ENCODE peak calls at places on chromosome 16, in four cellular contexts. One of them, this sample, is unnamed.

GRCh38 chr16:30700491-30700890 is 1.5 kb downstream of the SRCAP start:
- DNase-seq in transverse colon: no peak
- DNase-seq in BJ: no peak
- DNase-seq in GM23248: peak; percentile 34
- DNase-seq in this sample: no peak

GRCh38 chr16:1102921-1103648 is 7.0 kb upstream of the C1QTNF8 start:
- DNase-seq in transverse colon: peak; percentile 69
- DNase-seq in BJ: no peak
- DNase-seq in GM23248: peak; percentile 63
- DNase-seq in this sample: peak; percentile 58

GRCh38 chr16:11801481-11802021 is 4.5 kb upstream of the ZC3H7A start:
- DNase-seq in transverse colon: no peak
- DNase-seq in BJ: peak; percentile 26
- DNase-seq in GM23248: peak; percentile 68
- DNase-seq in this sample: no peak

GRCh38 chr16:82880361-82880760 is 253.6 kb downstream of the CDH13 start:
- DNase-seq in transverse colon: no peak
- DNase-seq in BJ: no peak
- DNase-seq in GM23248: no peak
- DNase-seq in this sample: no peak

GRCh38 chr16:1773703-1774455 is 945 bp upstream of the MRPS34 start:
- DNase-seq in transverse colon: peak; percentile 50
- DNase-seq in BJ: no peak
- DNase-seq in GM23248: peak; percentile 69
- DNase-seq in this sample: no peak

GRCh38 chr16:84555418-84556196 is 51.1 kb upstream of the MEAK7 start:
- DNase-seq in transverse colon: no peak
- DNase-seq in BJ: no peak
- DNase-seq in GM23248: no peak
- DNase-seq in this sample: peak; percentile 33

GRCh38 chr16:86566601-86566965 is at the start of gene FOXC2:
- DNase-seq in transverse colon: peak; percentile 54
- DNase-seq in BJ: peak; percentile 53
- DNase-seq in GM23248: peak; percentile 98
- DNase-seq in this sample: peak; percentile 30

GRCh38 chr16:85975421-85976100 is 76.6 kb downstream of the IRF8 start:
- DNase-seq in transverse colon: peak; percentile 65
- DNase-seq in BJ: no peak
- DNase-seq in GM23248: no peak
- DNase-seq in this sample: no peak

GRCh38 chr16:64627288-64627687 is 494.6 kb downstream of the CDH11 start:
- DNase-seq in transverse colon: no peak
- DNase-seq in BJ: no peak
- DNase-seq in GM23248: peak; percentile 15
- DNase-seq in this sample: no peak

GRCh38 chr16:56764835-56765234 is 34.9 kb downstream of the NUP93 start:
- DNase-seq in transverse colon: no peak
- DNase-seq in BJ: no peak
- DNase-seq in GM23248: no peak
- DNase-seq in this sample: no peak

GRCh38 chr16:14244344-14245010 is 173.4 kb downstream of the MRTFB start:
- DNase-seq in transverse colon: no peak
- DNase-seq in BJ: no peak
- DNase-seq in GM23248: peak; percentile 10
- DNase-seq in this sample: no peak

GRCh38 chr16:81071816-81072215 is 5.2 kb downstream of the C16orf46 start:
- DNase-seq in transverse colon: no peak
- DNase-seq in BJ: no peak
- DNase-seq in GM23248: no peak
- DNase-seq in this sample: no peak

GRCh38 chr16:82881517-82881916 is 254.7 kb downstream of the CDH13 start:
- DNase-seq in transverse colon: no peak
- DNase-seq in BJ: no peak
- DNase-seq in GM23248: no peak
- DNase-seq in this sample: no peak

GRCh38 chr16:82741073-82741615 is 114.4 kb downstream of the CDH13 start:
- DNase-seq in transverse colon: no peak
- DNase-seq in BJ: no peak
- DNase-seq in GM23248: no peak
- DNase-seq in this sample: no peak

GRCh38 chr16:66426112-66427035 is 721 bp upstream of the BEAN1 start:
- DNase-seq in transverse colon: no peak
- DNase-seq in BJ: no peak
- DNase-seq in GM23248: peak; percentile 66
- DNase-seq in this sample: no peak

GRCh38 chr16:86303787-86304685 is 206.3 kb upstream of the FOXF1 start:
- DNase-seq in transverse colon: peak; percentile 43
- DNase-seq in BJ: no peak
- DNase-seq in GM23248: no peak
- DNase-seq in this sample: no peak

GRCh38 chr16:15435216-15435864 is 952 bp downstream of the BMERB1 start:
- DNase-seq in transverse colon: no peak
- DNase-seq in BJ: no peak
- DNase-seq in GM23248: peak; percentile 41
- DNase-seq in this sample: no peak

GRCh38 chr16:14409563-14409962 is 220.5 kb downstream of the PARN start:
- DNase-seq in transverse colon: peak; percentile 47
- DNase-seq in BJ: peak; percentile 97
- DNase-seq in GM23248: peak; percentile 94
- DNase-seq in this sample: no peak

GRCh38 chr16:8751481-8752311 is 45.7 kb downstream of the TMEM186 start:
- DNase-seq in transverse colon: no peak
- DNase-seq in BJ: peak; percentile 56
- DNase-seq in GM23248: peak; percentile 80
- DNase-seq in this sample: no peak

GRCh38 chr16:2692948-2693651 is 10.8 kb downstream of the KCTD5 start:
- DNase-seq in transverse colon: peak; percentile 36
- DNase-seq in BJ: no peak
- DNase-seq in GM23248: no peak
- DNase-seq in this sample: no peak

GRCh38 chr16:14111713-14112538 is 40.8 kb downstream of the MRTFB start:
- DNase-seq in transverse colon: peak; percentile 71
- DNase-seq in BJ: no peak
- DNase-seq in GM23248: peak; percentile 24
- DNase-seq in this sample: peak; percentile 7

GRCh38 chr16:851871-852270 is 51.3 kb upstream of the GNG13 start:
- DNase-seq in transverse colon: no peak
- DNase-seq in BJ: no peak
- DNase-seq in GM23248: no peak
- DNase-seq in this sample: no peak

GRCh38 chr16:31451681-31452351 is 7.5 kb upstream of the ARMC5 start:
- DNase-seq in transverse colon: no peak
- DNase-seq in BJ: no peak
- DNase-seq in GM23248: peak; percentile 89
- DNase-seq in this sample: no peak

GRCh38 chr16:85426806-85427205 is 186.3 kb upstream of the GSE1 start:
- DNase-seq in transverse colon: no peak
- DNase-seq in BJ: no peak
- DNase-seq in GM23248: no peak
- DNase-seq in this sample: no peak

GRCh38 chr16:502179-502943 is 25.2 kb upstream of the CAPN15 start:
- DNase-seq in transverse colon: peak; percentile 80
- DNase-seq in BJ: no peak
- DNase-seq in GM23248: no peak
- DNase-seq in this sample: no peak

GRCh38 chr16:83187404-83187803 is 560.6 kb downstream of the CDH13 start:
- DNase-seq in transverse colon: no peak
- DNase-seq in BJ: peak; percentile 21
- DNase-seq in GM23248: peak; percentile 84
- DNase-seq in this sample: no peak

GRCh38 chr16:56907401-56907800 is 24.5 kb upstream of the HERPUD1 start:
- DNase-seq in transverse colon: no peak
- DNase-seq in BJ: no peak
- DNase-seq in GM23248: no peak
- DNase-seq in this sample: no peak

GRCh38 chr16:78375055-78375679 is 275.7 kb downstream of the WWOX start:
- DNase-seq in transverse colon: peak; percentile 44
- DNase-seq in BJ: no peak
- DNase-seq in GM23248: no peak
- DNase-seq in this sample: no peak

GRCh38 chr16:68287276-68288251 is 23.2 kb downstream of the SLC7A6OS start:
- DNase-seq in transverse colon: no peak
- DNase-seq in BJ: peak; percentile 75
- DNase-seq in GM23248: peak; percentile 98
- DNase-seq in this sample: no peak

GRCh38 chr16:64964126-64964540 is 157.7 kb downstream of the CDH11 start:
- DNase-seq in transverse colon: no peak
- DNase-seq in BJ: no peak
- DNase-seq in GM23248: peak; percentile 68
- DNase-seq in this sample: no peak

GRCh38 chr16:65809627-65810026 is 556.9 kb upstream of the CDH5 start:
- DNase-seq in transverse colon: no peak
- DNase-seq in BJ: no peak
- DNase-seq in GM23248: no peak
- DNase-seq in this sample: no peak

GRCh38 chr16:30761427-30761927 is 385 bp downstream of the CFAP119 start:
- DNase-seq in transverse colon: peak; percentile 43
- DNase-seq in BJ: no peak
- DNase-seq in GM23248: peak; percentile 61
- DNase-seq in this sample: no peak

GRCh38 chr16:81106826-81107503 is 10.8 kb upstream of the GCSH start:
- DNase-seq in transverse colon: no peak
- DNase-seq in BJ: no peak
- DNase-seq in GM23248: no peak
- DNase-seq in this sample: no peak

GRCh38 chr16:65312795-65313194 is 190.9 kb upstream of the CDH11 start:
- DNase-seq in transverse colon: no peak
- DNase-seq in BJ: peak; percentile 80
- DNase-seq in GM23248: peak; percentile 84
- DNase-seq in this sample: no peak

GRCh38 chr16:67928561-67929364 is 2.9 kb downstream of the CTRL start:
- DNase-seq in transverse colon: peak; percentile 75
- DNase-seq in BJ: no peak
- DNase-seq in GM23248: peak; percentile 78
- DNase-seq in this sample: peak; percentile 73

GRCh38 chr16:4414187-4414909 is 2.0 kb downstream of the CORO7 start:
- DNase-seq in transverse colon: peak; percentile 61
- DNase-seq in BJ: no peak
- DNase-seq in GM23248: no peak
- DNase-seq in this sample: peak; percentile 74
- H3K4me3 ChIP-seq in transverse colon: peak overlapping the region; percentile 90
- H3K4me3 ChIP-seq in BJ: no peak overlapping the region
- H3K4me3 ChIP-seq in GM23248: no peak overlapping the region
- H3K4me3 ChIP-seq in this sample: peak overlapping the region; percentile 71

DNA sequence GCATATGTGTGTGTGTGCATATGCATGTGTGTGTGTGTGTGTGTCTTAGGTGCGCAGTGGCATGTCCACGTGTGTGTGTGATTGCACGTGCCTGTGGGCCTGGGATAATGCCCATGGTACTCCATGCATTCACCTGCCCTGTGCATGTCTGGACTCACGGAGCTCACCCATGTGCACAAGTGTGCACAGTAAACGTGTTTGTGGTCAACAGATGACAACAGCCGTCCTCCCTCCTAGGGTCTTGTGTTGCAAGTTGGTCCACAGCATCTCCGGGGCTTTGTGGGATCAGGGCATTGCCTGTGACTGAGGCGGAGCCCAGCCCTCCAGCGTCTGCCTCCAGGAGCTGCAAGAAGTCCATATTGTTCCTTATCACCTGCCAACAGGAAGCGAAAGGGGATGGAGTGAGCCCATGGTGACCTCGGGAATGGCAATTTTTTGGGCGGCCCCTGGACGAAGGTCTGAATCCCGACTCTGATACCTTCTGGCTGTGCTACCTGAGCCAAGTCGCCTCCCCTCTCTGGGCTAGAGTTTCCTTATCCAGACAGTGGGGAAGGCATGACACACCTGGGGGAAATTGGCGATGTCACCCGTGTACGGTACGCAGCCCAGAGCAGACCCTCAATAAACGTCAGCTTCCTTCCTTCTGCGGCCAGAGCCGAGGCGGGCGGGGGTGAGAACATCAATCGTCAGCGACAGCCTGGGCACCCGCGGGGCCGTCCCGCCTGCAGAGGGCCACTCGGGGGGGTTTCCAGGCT is 47.6 kb downstream of the IL21R start:
- DNase-seq in transverse colon: peak; percentile 59
- DNase-seq in BJ: no peak
- DNase-seq in GM23248: no peak
- DNase-seq in this sample: no peak
- H3K36me3 ChIP-seq in transverse colon: no peaks in the 10 kb centered on the region
- H3K36me3 ChIP-seq in BJ: no peaks in the 10 kb centered on the region
- H3K36me3 ChIP-seq in GM23248: no peaks in the 10 kb centered on the region
- H3K36me3 ChIP-seq in this sample: peaks cover 14% of the 10 kb centered on the region

GRCh38 chr16:27228621-27229501 is 25.5 kb downstream of the KDM8 start:
- DNase-seq in transverse colon: no peak
- DNase-seq in BJ: no peak
- DNase-seq in GM23248: no peak
- DNase-seq in this sample: no peak
- H3K4me3 ChIP-seq in transverse colon: no peak overlapping the region
- H3K4me3 ChIP-seq in BJ: no peak overlapping the region
- H3K4me3 ChIP-seq in GM23248: no peak overlapping the region
- H3K4me3 ChIP-seq in this sample: no peak overlapping the region

GRCh38 chr16:23590181-23590580 is 5.9 kb downstream of the NDUFAB1 start:
- DNase-seq in transverse colon: no peak
- DNase-seq in BJ: no peak
- DNase-seq in GM23248: no peak
- DNase-seq in this sample: no peak
- H3K36me3 ChIP-seq in transverse colon: peaks cover 18% of the 10 kb centered on the region
- H3K36me3 ChIP-seq in BJ: peaks cover 17% of the 10 kb centered on the region
- H3K36me3 ChIP-seq in GM23248: peaks cover 15% of the 10 kb centered on the region
- H3K36me3 ChIP-seq in this sample: peaks cover 16% of the 10 kb centered on the region

GRCh38 chr16:79600636-79601091 is at the start of gene MAF:
- DNase-seq in transverse colon: peak; percentile 94
- DNase-seq in BJ: peak; percentile 59
- DNase-seq in GM23248: peak; percentile 68
- DNase-seq in this sample: peak; percentile 80

GRCh38 chr16:79599837-79600635 is 501 bp downstream of the MAF start:
- DNase-seq in transverse colon: no peak
- DNase-seq in BJ: no peak
- DNase-seq in GM23248: peak; percentile 55
- DNase-seq in this sample: peak; percentile 1

GRCh38 chr16:79597775-79598174 is 2.8 kb downstream of the MAF start:
- DNase-seq in transverse colon: no peak
- DNase-seq in BJ: no peak
- DNase-seq in GM23248: no peak
- DNase-seq in this sample: no peak

GRCh38 chr16:79598341-79599181 is 2.0 kb downstream of the MAF start:
- DNase-seq in transverse colon: peak; percentile 41
- DNase-seq in BJ: no peak
- DNase-seq in GM23248: peak; percentile 12
- DNase-seq in this sample: peak; percentile 17

DNA sequence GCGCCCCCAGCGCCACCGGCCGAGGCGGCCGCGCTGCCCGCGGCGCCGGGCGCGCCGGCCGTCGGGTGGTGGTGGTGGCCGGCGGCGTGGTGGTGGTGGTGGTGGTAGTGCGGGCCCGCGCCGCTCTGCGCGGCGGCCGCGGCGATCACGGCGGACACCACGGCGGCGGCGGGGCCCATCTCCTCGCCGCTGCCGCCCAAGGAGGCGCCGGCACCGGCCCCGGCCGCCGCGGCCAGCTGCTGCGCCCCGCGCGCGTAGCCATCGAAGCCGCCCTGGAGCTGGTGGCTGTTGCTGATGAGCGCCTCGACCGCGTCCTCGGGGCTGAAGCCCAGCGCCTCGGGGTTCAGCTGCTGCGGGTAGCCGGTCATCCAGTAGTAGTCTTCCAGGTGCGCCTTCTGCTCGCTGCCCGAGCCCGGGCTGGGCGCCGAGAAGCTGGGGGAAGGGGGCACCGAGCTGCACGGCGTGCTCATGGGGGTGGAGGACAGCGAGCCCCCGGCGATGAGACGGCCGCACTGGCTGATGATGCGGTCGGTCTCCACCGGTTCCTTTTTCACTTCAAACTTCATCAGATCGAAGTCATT is 1.2 kb downstream of the MAF start:
- DNase-seq in transverse colon: no peak
- DNase-seq in BJ: no peak
- DNase-seq in GM23248: peak; percentile 20
- DNase-seq in this sample: peak; percentile 8
- H3K4me3 ChIP-seq in transverse colon: peak overlapping the region; percentile 82
- H3K4me3 ChIP-seq in BJ: peak overlapping the region; percentile 56
- H3K4me3 ChIP-seq in GM23248: no peak overlapping the region
- H3K4me3 ChIP-seq in this sample: peak overlapping the region; percentile 54

This sample was measured in naive thymus-derived CD4-positive, alpha-beta T cell.